ENCODE peak calls at places on chromosomes 2 and 18, in five cellular contexts. One of them, this sample, is unnamed.

GRCh38 chr2:204863351-204863750 is 318.1 kb downstream of the PARD3B start:
- DNase-seq in astrocyte of the spinal cord: no peak
- DNase-seq in iPS DF 19.7: no peak
- DNase-seq in sigmoid colon: no peak
- DNase-seq in HT-29: no peak
- DNase-seq in this sample: no peak

GRCh38 chr18:45745817-45746461 is 22.0 kb downstream of the SLC14A1 start:
- DNase-seq in sigmoid colon: no peak
- DNase-seq in iPS DF 19.7: no peak
- DNase-seq in HT-29: peak
- DNase-seq in astrocyte of the spinal cord: no peak
- DNase-seq in this sample: no peak

GRCh38 chr18:48719988-48720654 is 181.3 kb downstream of the CTIF start:
- DNase-seq in HT-29: no peak
- DNase-seq in astrocyte of the spinal cord: peak
- DNase-seq in iPS DF 19.7: no peak
- DNase-seq in sigmoid colon: no peak
- DNase-seq in this sample: no peak

GRCh38 chr2:229084467-229084866 is 186.6 kb downstream of the PID1 start:
- DNase-seq in HT-29: no peak
- DNase-seq in sigmoid colon: no peak
- DNase-seq in astrocyte of the spinal cord: peak
- DNase-seq in iPS DF 19.7: no peak
- DNase-seq in this sample: no peak

GRCh38 chr18:75811156-75811555 is 383.7 kb upstream of the SMIM21 start:
- DNase-seq in sigmoid colon: no peak
- DNase-seq in HT-29: no peak
- DNase-seq in astrocyte of the spinal cord: no peak
- DNase-seq in iPS DF 19.7: no peak
- DNase-seq in this sample: no peak

GRCh38 chr2:210477496-210477895 is 937 bp upstream of the LANCL1 start:
- DNase-seq in sigmoid colon: no peak
- DNase-seq in iPS DF 19.7: peak
- DNase-seq in astrocyte of the spinal cord: peak
- DNase-seq in HT-29: no peak
- DNase-seq in this sample: peak

GRCh38 chr2:2868065-2868464 is 509.6 kb downstream of the EIPR1 start:
- DNase-seq in sigmoid colon: no peak
- DNase-seq in HT-29: no peak
- DNase-seq in astrocyte of the spinal cord: no peak
- DNase-seq in iPS DF 19.7: no peak
- DNase-seq in this sample: no peak

GRCh38 chr2:170822292-170822884 is 5.7 kb downstream of the GAD1 start:
- DNase-seq in iPS DF 19.7: no peak
- DNase-seq in HT-29: no peak
- DNase-seq in astrocyte of the spinal cord: no peak
- DNase-seq in sigmoid colon: no peak
- DNase-seq in this sample: peak

GRCh38 chr2:189222440-189222839 is 42.9 kb upstream of the COL5A2 start:
- DNase-seq in sigmoid colon: peak
- DNase-seq in HT-29: peak
- DNase-seq in astrocyte of the spinal cord: peak
- DNase-seq in iPS DF 19.7: no peak
- DNase-seq in this sample: no peak

GRCh38 chr18:48841381-48842258 is 109.1 kb downstream of the SMAD7 start:
- DNase-seq in sigmoid colon: no peak
- DNase-seq in astrocyte of the spinal cord: no peak
- DNase-seq in iPS DF 19.7: no peak
- DNase-seq in HT-29: peak
- DNase-seq in this sample: no peak

GRCh38 chr18:72859088-72859487 is 8.7 kb downstream of the NETO1 start:
- DNase-seq in iPS DF 19.7: no peak
- DNase-seq in sigmoid colon: no peak
- DNase-seq in HT-29: no peak
- DNase-seq in astrocyte of the spinal cord: no peak
- DNase-seq in this sample: no peak

GRCh38 chr2:193294371-193294770 is 1099.6 kb upstream of the TMEFF2 start:
- DNase-seq in iPS DF 19.7: no peak
- DNase-seq in sigmoid colon: no peak
- DNase-seq in HT-29: no peak
- DNase-seq in astrocyte of the spinal cord: no peak
- DNase-seq in this sample: no peak

GRCh38 chr18:55095579-55095978 is 136.3 kb upstream of the CCDC68 start:
- DNase-seq in astrocyte of the spinal cord: no peak
- DNase-seq in sigmoid colon: no peak
- DNase-seq in HT-29: no peak
- DNase-seq in iPS DF 19.7: no peak
- DNase-seq in this sample: no peak

GRCh38 chr2:75547345-75548035 is 13.2 kb downstream of the EVA1A start:
- DNase-seq in HT-29: no peak
- DNase-seq in iPS DF 19.7: no peak
- DNase-seq in astrocyte of the spinal cord: peak
- DNase-seq in sigmoid colon: no peak
- DNase-seq in this sample: no peak

GRCh38 chr2:151757861-151758260 is 23.6 kb upstream of the NEB start:
- DNase-seq in sigmoid colon: no peak
- DNase-seq in HT-29: no peak
- DNase-seq in astrocyte of the spinal cord: no peak
- DNase-seq in iPS DF 19.7: no peak
- DNase-seq in this sample: no peak

GRCh38 chr2:185082749-185083148 is 484.4 kb downstream of the ZNF804A start:
- DNase-seq in iPS DF 19.7: no peak
- DNase-seq in HT-29: no peak
- DNase-seq in astrocyte of the spinal cord: no peak
- DNase-seq in sigmoid colon: no peak
- DNase-seq in this sample: no peak

GRCh38 chr2:44526352-44526751 is 164.6 kb downstream of the CAMKMT start:
- DNase-seq in iPS DF 19.7: no peak
- DNase-seq in HT-29: no peak
- DNase-seq in astrocyte of the spinal cord: no peak
- DNase-seq in sigmoid colon: no peak
- DNase-seq in this sample: no peak

GRCh38 chr18:44685296-44685695 is 4.6 kb downstream of the SETBP1 start:
- DNase-seq in HT-29: no peak
- DNase-seq in sigmoid colon: no peak
- DNase-seq in astrocyte of the spinal cord: no peak
- DNase-seq in iPS DF 19.7: no peak
- DNase-seq in this sample: no peak

GRCh38 chr2:142472382-142472781 is 341.6 kb upstream of the LRP1B start:
- DNase-seq in HT-29: peak
- DNase-seq in astrocyte of the spinal cord: no peak
- DNase-seq in iPS DF 19.7: no peak
- DNase-seq in sigmoid colon: no peak
- DNase-seq in this sample: no peak

GRCh38 chr2:172102159-172102857 is 392 bp downstream of the DLX2 start:
- DNase-seq in iPS DF 19.7: no peak
- DNase-seq in HT-29: peak
- DNase-seq in sigmoid colon: peak
- DNase-seq in astrocyte of the spinal cord: no peak
- DNase-seq in this sample: no peak

GRCh38 chr18:31099490-31100230 is 2.6 kb downstream of the DSC2 start:
- DNase-seq in iPS DF 19.7: no peak
- DNase-seq in HT-29: peak
- DNase-seq in sigmoid colon: no peak
- DNase-seq in astrocyte of the spinal cord: no peak
- DNase-seq in this sample: no peak

GRCh38 chr2:45568935-45569334 is 42.1 kb downstream of the SRBD1 start:
- DNase-seq in astrocyte of the spinal cord: peak
- DNase-seq in HT-29: no peak
- DNase-seq in iPS DF 19.7: no peak
- DNase-seq in sigmoid colon: no peak
- DNase-seq in this sample: no peak

GRCh38 chr2:68715353-68716041 is 19.1 kb upstream of the ARHGAP25 start:
- DNase-seq in sigmoid colon: no peak
- DNase-seq in HT-29: peak
- DNase-seq in astrocyte of the spinal cord: peak
- DNase-seq in iPS DF 19.7: peak
- DNase-seq in this sample: peak

GRCh38 chr18:78737006-78737915 is 242.4 kb upstream of the SALL3 start:
- DNase-seq in iPS DF 19.7: no peak
- DNase-seq in astrocyte of the spinal cord: no peak
- DNase-seq in sigmoid colon: no peak
- DNase-seq in HT-29: no peak
- DNase-seq in this sample: no peak

GRCh38 chr2:43343573-43344304 is 117.3 kb upstream of the ZFP36L2 start:
- DNase-seq in HT-29: no peak
- DNase-seq in astrocyte of the spinal cord: peak
- DNase-seq in sigmoid colon: peak
- DNase-seq in iPS DF 19.7: no peak
- DNase-seq in this sample: no peak

GRCh38 chr2:9178905-9179571 is 27.6 kb upstream of the ASAP2 start:
- DNase-seq in iPS DF 19.7: no peak
- DNase-seq in sigmoid colon: peak
- DNase-seq in HT-29: peak
- DNase-seq in astrocyte of the spinal cord: peak
- DNase-seq in this sample: no peak

GRCh38 chr2:239608723-239609122 is 207.9 kb upstream of the HDAC4 start:
- DNase-seq in astrocyte of the spinal cord: no peak
- DNase-seq in HT-29: no peak
- DNase-seq in sigmoid colon: peak
- DNase-seq in iPS DF 19.7: no peak
- DNase-seq in this sample: no peak